ENCODE peak calls at places on chromosomes 2 and 18, in eight cellular contexts. One of them, this sample, is unnamed.
A peak's percentile ranks its signal among the peaks of the same experiment; 100 is the strongest.

GRCh38 chr2:18436408-18437077 is 123.9 kb downstream of the RDH14 start:
- DNase-seq in CD8-positive, alpha-beta T cell: no peak
- DNase-seq in fibroblast of lung: no peak
- DNase-seq in cardiac fibroblast: no peak
- DNase-seq in transverse colon: no peak
- DNase-seq in MM.1S: no peak
- DNase-seq in astrocyte: peak; percentile 62
- DNase-seq in adrenal gland: no peak
- DNase-seq in this sample: no peak

GRCh38 chr2:172280820-172281454 is 146.4 kb upstream of the ITGA6 start:
- DNase-seq in cardiac fibroblast: no peak
- DNase-seq in astrocyte: no peak
- DNase-seq in MM.1S: no peak
- DNase-seq in transverse colon: peak; percentile 24
- DNase-seq in adrenal gland: no peak
- DNase-seq in CD8-positive, alpha-beta T cell: no peak
- DNase-seq in fibroblast of lung: no peak
- DNase-seq in this sample: no peak

GRCh38 chr18:47737198-47737830 is 193.1 kb downstream of the SMAD2 start:
- DNase-seq in transverse colon: no peak
- DNase-seq in MM.1S: no peak
- DNase-seq in cardiac fibroblast: no peak
- DNase-seq in adrenal gland: no peak
- DNase-seq in astrocyte: no peak
- DNase-seq in CD8-positive, alpha-beta T cell: no peak
- DNase-seq in fibroblast of lung: no peak
- DNase-seq in this sample: no peak

GRCh38 chr18:13159579-13159978 is 59.0 kb upstream of the LDLRAD4 start:
- DNase-seq in MM.1S: peak; percentile 75
- DNase-seq in transverse colon: no peak
- DNase-seq in fibroblast of lung: peak; percentile 76
- DNase-seq in cardiac fibroblast: peak; percentile 82
- DNase-seq in CD8-positive, alpha-beta T cell: no peak
- DNase-seq in adrenal gland: no peak
- DNase-seq in astrocyte: peak; percentile 26
- DNase-seq in this sample: peak; percentile 79

GRCh38 chr2:100924520-100925451 is 77.3 kb upstream of the RPL31 start:
- DNase-seq in adrenal gland: peak; percentile 66
- DNase-seq in MM.1S: peak; percentile 78
- DNase-seq in CD8-positive, alpha-beta T cell: peak; percentile 31
- DNase-seq in astrocyte: peak; percentile 94
- DNase-seq in transverse colon: peak; percentile 28
- DNase-seq in fibroblast of lung: peak; percentile 71
- DNase-seq in cardiac fibroblast: peak; percentile 83
- DNase-seq in this sample: peak; percentile 78

GRCh38 chr2:26740890-26741302 is 23.2 kb upstream of the SLC35F6 start:
- DNase-seq in adrenal gland: no peak
- DNase-seq in CD8-positive, alpha-beta T cell: peak; percentile 33
- DNase-seq in transverse colon: no peak
- DNase-seq in MM.1S: peak; percentile 40
- DNase-seq in fibroblast of lung: peak; percentile 39
- DNase-seq in astrocyte: no peak
- DNase-seq in cardiac fibroblast: peak; percentile 53
- DNase-seq in this sample: peak; percentile 47

GRCh38 chr2:44551001-44551400 is 189.3 kb downstream of the CAMKMT start:
- DNase-seq in CD8-positive, alpha-beta T cell: no peak
- DNase-seq in cardiac fibroblast: no peak
- DNase-seq in adrenal gland: no peak
- DNase-seq in MM.1S: no peak
- DNase-seq in fibroblast of lung: no peak
- DNase-seq in astrocyte: peak; percentile 19
- DNase-seq in transverse colon: no peak
- DNase-seq in this sample: no peak

GRCh38 chr2:43898958-43899346 is 60.2 kb downstream of the ABCG8 start:
- DNase-seq in cardiac fibroblast: no peak
- DNase-seq in MM.1S: no peak
- DNase-seq in astrocyte: no peak
- DNase-seq in transverse colon: no peak
- DNase-seq in CD8-positive, alpha-beta T cell: no peak
- DNase-seq in fibroblast of lung: no peak
- DNase-seq in adrenal gland: no peak
- DNase-seq in this sample: no peak

GRCh38 chr2:26537826-26538475 is 60.0 kb upstream of the OTOF start:
- DNase-seq in cardiac fibroblast: no peak
- DNase-seq in transverse colon: peak; percentile 1
- DNase-seq in MM.1S: no peak
- DNase-seq in adrenal gland: no peak
- DNase-seq in CD8-positive, alpha-beta T cell: no peak
- DNase-seq in astrocyte: no peak
- DNase-seq in fibroblast of lung: no peak
- DNase-seq in this sample: no peak

GRCh38 chr2:161981016-161981415 is 93.0 kb downstream of the DPP4 start:
- DNase-seq in CD8-positive, alpha-beta T cell: no peak
- DNase-seq in MM.1S: no peak
- DNase-seq in transverse colon: no peak
- DNase-seq in astrocyte: no peak
- DNase-seq in cardiac fibroblast: no peak
- DNase-seq in adrenal gland: no peak
- DNase-seq in fibroblast of lung: no peak
- DNase-seq in this sample: no peak

GRCh38 chr18:48159816-48160215 is 229.4 kb upstream of the SMAD2 start:
- DNase-seq in CD8-positive, alpha-beta T cell: no peak
- DNase-seq in adrenal gland: no peak
- DNase-seq in fibroblast of lung: no peak
- DNase-seq in transverse colon: no peak
- DNase-seq in astrocyte: no peak
- DNase-seq in MM.1S: no peak
- DNase-seq in cardiac fibroblast: no peak
- DNase-seq in this sample: no peak

GRCh38 chr2:95333056-95333455 is 35.9 kb downstream of the KCNIP3 start:
- DNase-seq in MM.1S: no peak
- DNase-seq in cardiac fibroblast: no peak
- DNase-seq in CD8-positive, alpha-beta T cell: no peak
- DNase-seq in fibroblast of lung: no peak
- DNase-seq in transverse colon: no peak
- DNase-seq in astrocyte: no peak
- DNase-seq in adrenal gland: no peak
- DNase-seq in this sample: no peak

GRCh38 chr2:127102464-127103242 is 4.3 kb downstream of the BIN1 start:
- DNase-seq in fibroblast of lung: no peak
- DNase-seq in astrocyte: no peak
- DNase-seq in transverse colon: no peak
- DNase-seq in MM.1S: no peak
- DNase-seq in CD8-positive, alpha-beta T cell: no peak
- DNase-seq in cardiac fibroblast: no peak
- DNase-seq in adrenal gland: no peak
- DNase-seq in this sample: no peak

GRCh38 chr2:128488429-128488828 is 169.8 kb upstream of the HS6ST1 start:
- DNase-seq in adrenal gland: no peak
- DNase-seq in CD8-positive, alpha-beta T cell: no peak
- DNase-seq in astrocyte: peak; percentile 11
- DNase-seq in fibroblast of lung: no peak
- DNase-seq in transverse colon: no peak
- DNase-seq in cardiac fibroblast: no peak
- DNase-seq in MM.1S: no peak
- DNase-seq in this sample: no peak

GRCh38 chr2:174012347-174013309 is 47.5 kb upstream of the SP3 start:
- DNase-seq in astrocyte: no peak
- DNase-seq in adrenal gland: peak; percentile 64
- DNase-seq in MM.1S: no peak
- DNase-seq in CD8-positive, alpha-beta T cell: peak; percentile 32
- DNase-seq in cardiac fibroblast: peak; percentile 86
- DNase-seq in transverse colon: peak; percentile 66
- DNase-seq in fibroblast of lung: peak; percentile 74
- DNase-seq in this sample: peak; percentile 76

GRCh38 chr2:174011796-174012195 is 46.6 kb upstream of the SP3 start:
- DNase-seq in fibroblast of lung: no peak
- DNase-seq in transverse colon: no peak
- DNase-seq in astrocyte: no peak
- DNase-seq in CD8-positive, alpha-beta T cell: no peak
- DNase-seq in cardiac fibroblast: no peak
- DNase-seq in adrenal gland: no peak
- DNase-seq in MM.1S: no peak
- DNase-seq in this sample: no peak

GRCh38 chr2:174014699-174015070 is 49.5 kb upstream of the SP3 start:
- DNase-seq in astrocyte: no peak
- DNase-seq in transverse colon: no peak
- DNase-seq in MM.1S: no peak
- DNase-seq in adrenal gland: no peak
- DNase-seq in CD8-positive, alpha-beta T cell: no peak
- DNase-seq in fibroblast of lung: no peak
- DNase-seq in cardiac fibroblast: no peak
- DNase-seq in this sample: no peak

GRCh38 chr2:174014021-174014698 is 49.0 kb upstream of the SP3 start:
- DNase-seq in transverse colon: no peak
- DNase-seq in CD8-positive, alpha-beta T cell: no peak
- DNase-seq in adrenal gland: no peak
- DNase-seq in cardiac fibroblast: peak; percentile 43
- DNase-seq in fibroblast of lung: no peak
- DNase-seq in MM.1S: no peak
- DNase-seq in astrocyte: no peak
- DNase-seq in this sample: peak; percentile 58

GRCh38 chr2:174013310-174013751 is 48.2 kb upstream of the SP3 start:
- DNase-seq in adrenal gland: no peak
- DNase-seq in MM.1S: no peak
- DNase-seq in cardiac fibroblast: peak; percentile 80
- DNase-seq in CD8-positive, alpha-beta T cell: no peak
- DNase-seq in transverse colon: no peak
- DNase-seq in astrocyte: no peak
- DNase-seq in fibroblast of lung: peak; percentile 72
- DNase-seq in this sample: peak; percentile 65
- H3K4me3 ChIP-seq in adrenal gland: peak overlapping the region; percentile 54
- H3K4me3 ChIP-seq in MM.1S: no peak overlapping the region
- H3K4me3 ChIP-seq in cardiac fibroblast: peak overlapping the region; percentile 31
- H3K4me3 ChIP-seq in CD8-positive, alpha-beta T cell: no peak overlapping the region
- H3K4me3 ChIP-seq in transverse colon: peak overlapping the region; percentile 16
- H3K4me3 ChIP-seq in astrocyte: peak overlapping the region; percentile 38
- H3K4me3 ChIP-seq in fibroblast of lung: peak overlapping the region; percentile 59
- H3K4me3 ChIP-seq in this sample: peak overlapping the region; percentile 55

GRCh38 chr2:158457092-158457825 is 507 bp downstream of the PKP4 start:
- DNase-seq in CD8-positive, alpha-beta T cell: peak; percentile 40
- DNase-seq in adrenal gland: peak; percentile 63
- DNase-seq in cardiac fibroblast: peak; percentile 67
- DNase-seq in MM.1S: peak; percentile 69
- DNase-seq in astrocyte: peak; percentile 52
- DNase-seq in transverse colon: peak; percentile 63
- DNase-seq in fibroblast of lung: peak; percentile 63
- DNase-seq in this sample: peak; percentile 62
- TF ChIP-seq CTCF in CD8-positive, alpha-beta T cell: no peak
- TF ChIP-seq CTCF in adrenal gland: peak; percentile 4
- TF ChIP-seq CTCF in cardiac fibroblast: peak; percentile 0
- TF ChIP-seq CTCF in MM.1S: no peak
- TF ChIP-seq CTCF in astrocyte: no peak
- TF ChIP-seq CTCF in transverse colon: no peak
- TF ChIP-seq CTCF in fibroblast of lung: peak; percentile 10
- TF ChIP-seq CTCF in this sample: peak; percentile 23

DNA sequence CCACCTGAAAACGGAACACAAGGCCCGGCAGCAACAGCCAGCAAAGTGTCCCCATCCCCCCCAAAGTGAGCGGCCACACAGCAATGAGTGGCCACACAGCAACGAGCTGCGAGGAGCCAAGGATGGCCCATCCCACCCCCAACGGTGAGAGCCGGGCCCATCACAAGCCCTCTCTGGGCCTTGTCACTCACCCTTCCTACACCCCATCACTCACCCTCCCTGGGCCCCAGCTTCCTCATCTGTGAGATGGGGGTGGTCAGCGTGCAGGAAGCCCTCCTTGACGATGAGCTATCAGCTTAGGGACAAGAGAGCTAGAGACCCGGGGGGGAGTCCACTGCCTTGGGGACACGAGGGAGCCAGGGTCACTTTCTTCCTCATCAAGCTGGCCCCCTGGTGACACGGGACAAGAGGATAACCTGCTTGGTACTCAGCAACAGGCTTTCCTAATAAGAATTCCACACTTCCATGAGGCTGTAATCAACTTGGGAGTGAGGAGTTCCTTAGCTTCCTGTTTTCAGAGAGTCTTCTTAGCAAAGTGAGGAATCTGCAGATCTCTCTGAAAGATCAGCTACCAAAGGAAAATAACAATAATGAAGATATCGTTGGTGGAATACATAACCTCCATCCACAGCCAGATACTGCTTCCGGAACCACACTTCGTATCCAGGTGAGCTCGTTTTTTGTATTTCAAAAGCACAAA is 92.7 kb downstream of the HDAC4 start:
- DNase-seq in MM.1S: no peak
- DNase-seq in adrenal gland: peak; percentile 23
- DNase-seq in transverse colon: peak; percentile 7
- DNase-seq in astrocyte: no peak
- DNase-seq in fibroblast of lung: no peak
- DNase-seq in cardiac fibroblast: no peak
- DNase-seq in CD8-positive, alpha-beta T cell: no peak
- DNase-seq in this sample: no peak
- H3K4me3 ChIP-seq in MM.1S: no peak overlapping the region
- H3K4me3 ChIP-seq in adrenal gland: no peak overlapping the region
- H3K4me3 ChIP-seq in transverse colon: peak overlapping the region; percentile 24
- H3K4me3 ChIP-seq in astrocyte: no peak overlapping the region
- H3K4me3 ChIP-seq in fibroblast of lung: peak overlapping the region; percentile 58
- H3K4me3 ChIP-seq in cardiac fibroblast: no peak overlapping the region
- H3K4me3 ChIP-seq in CD8-positive, alpha-beta T cell: no peak overlapping the region
- H3K4me3 ChIP-seq in this sample: peak overlapping the region; percentile 58

GRCh38 chr2:75415141-75415540 is 145.6 kb downstream of the EVA1A start:
- DNase-seq in adrenal gland: no peak
- DNase-seq in CD8-positive, alpha-beta T cell: no peak
- DNase-seq in MM.1S: no peak
- DNase-seq in astrocyte: no peak
- DNase-seq in fibroblast of lung: no peak
- DNase-seq in cardiac fibroblast: no peak
- DNase-seq in transverse colon: no peak
- DNase-seq in this sample: no peak
- TF ChIP-seq CTCF in adrenal gland: no peak
- TF ChIP-seq CTCF in CD8-positive, alpha-beta T cell: no peak
- TF ChIP-seq CTCF in MM.1S: no peak
- TF ChIP-seq CTCF in astrocyte: no peak
- TF ChIP-seq CTCF in fibroblast of lung: no peak
- TF ChIP-seq CTCF in cardiac fibroblast: no peak
- TF ChIP-seq CTCF in transverse colon: no peak
- TF ChIP-seq CTCF in this sample: no peak

DNA sequence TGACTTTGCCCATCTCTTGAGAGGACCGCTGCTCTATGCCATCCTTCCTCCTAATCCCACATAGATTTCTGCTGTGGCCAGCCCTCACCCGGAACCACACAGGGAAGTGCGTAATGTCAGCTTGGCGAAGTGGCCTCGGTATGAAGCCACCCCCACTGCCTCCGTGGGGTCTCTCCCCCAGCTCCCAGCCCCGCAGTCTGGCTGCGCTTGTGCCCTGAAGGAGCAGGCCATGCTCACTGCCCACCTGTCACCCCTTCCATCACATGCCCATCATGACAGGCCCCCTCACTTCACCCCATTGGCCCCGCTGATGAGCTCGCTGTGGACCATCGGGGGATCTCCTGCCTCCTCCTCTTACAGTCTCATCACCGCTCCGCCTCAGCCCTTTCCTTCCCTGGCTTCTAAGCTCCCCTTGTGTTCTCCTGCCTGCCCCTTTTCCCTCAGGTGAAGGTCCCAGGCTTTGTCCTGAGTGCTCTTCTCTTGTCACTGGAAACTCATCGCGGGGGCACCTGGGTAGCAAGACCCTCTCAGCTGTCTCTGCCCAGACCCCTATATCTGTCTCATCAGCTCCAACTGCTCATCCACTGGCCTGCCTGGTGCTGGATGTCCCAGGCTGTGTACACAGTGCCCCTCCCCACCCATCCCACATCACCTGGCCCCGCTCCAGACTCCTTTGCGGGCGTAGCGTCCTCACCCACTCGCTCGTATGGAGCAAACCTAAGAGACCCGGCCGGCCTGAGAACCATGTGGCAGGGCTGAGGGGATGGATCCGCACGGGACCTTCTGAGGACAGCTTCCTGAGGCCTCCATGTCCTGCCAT is 81.7 kb downstream of the GLI2 start:
- DNase-seq in fibroblast of lung: no peak
- DNase-seq in CD8-positive, alpha-beta T cell: no peak
- DNase-seq in astrocyte: no peak
- DNase-seq in transverse colon: no peak
- DNase-seq in adrenal gland: no peak
- DNase-seq in cardiac fibroblast: no peak
- DNase-seq in MM.1S: no peak
- DNase-seq in this sample: no peak
- H3K4me3 ChIP-seq in fibroblast of lung: no peak overlapping the region
- H3K4me3 ChIP-seq in CD8-positive, alpha-beta T cell: no peak overlapping the region
- H3K4me3 ChIP-seq in astrocyte: no peak overlapping the region
- H3K4me3 ChIP-seq in transverse colon: no peak overlapping the region
- H3K4me3 ChIP-seq in adrenal gland: no peak overlapping the region
- H3K4me3 ChIP-seq in cardiac fibroblast: no peak overlapping the region
- H3K4me3 ChIP-seq in MM.1S: no peak overlapping the region
- H3K4me3 ChIP-seq in this sample: no peak overlapping the region